ENCODE peak calls at places on chromosomes 7 and 10, in four cellular contexts. B is K562, O is A549, J is HCT116. S is an unnamed sample.

GRCh38 chr10:18437486-18437885 is 213.9 kb downstream of the NSUN6 start:
- DNase-seq in J (no peak), B (no peak), O (no peak), S (no peak)

GRCh38 chr10:79627075-79627474 is 16.3 kb downstream of the SFTPA1 start:
- DNase-seq in O (no peak), J (no peak), B (no peak), S (no peak)

GRCh38 chr10:132467464-132468149 is 70.0 kb upstream of the INPP5A start:
- DNase-seq in O (no peak), B (no peak), J (no peak), S (no peak)

GRCh38 chr10:132643709-132644543 is 106.3 kb downstream of the INPP5A start:
- DNase-seq in B (no peak), O (no peak), J (no peak), S (no peak)

GRCh38 chr10:119478111-119479047 is 64.1 kb downstream of the RGS10 start:
- DNase-seq in O (no peak), B (no peak), J (no peak), S (no peak)

GRCh38 chr7:570801-571070 is 51.1 kb upstream of the PDGFA start:
- DNase-seq in B (no peak), J (no peak), O (no peak), S (no peak)

GRCh38 chr10:75211007-75211735 is 575 bp downstream of the VDAC2 start:
- DNase-seq in O (no peak), B (peak), J (no peak), S (peak)

GRCh38 chr7:127683776-127684681 is 32.0 kb downstream of the SND1 start:
- DNase-seq in J (no peak), B (no peak), O (no peak), S (peak)

GRCh38 chr7:117872565-117873055 is 631 bp downstream of the CTTNBP2 start:
- DNase-seq in O (no peak), J (peak), B (no peak), S (no peak)

GRCh38 chr10:5509236-5509635 is 9.9 kb upstream of the CALML5 start:
- DNase-seq in O (no peak), B (no peak), J (no peak), S (no peak)

GRCh38 chr10:25641576-25641975 is 292.5 kb upstream of the MYO3A start:
- DNase-seq in O (no peak), J (no peak), B (no peak), S (no peak)

GRCh38 chr10:17527530-17528146 is 73.2 kb upstream of the ST8SIA6 start:
- DNase-seq in J (no peak), B (no peak), O (peak), S (no peak)

GRCh38 chr7:96734343-96734742 is 24.7 kb upstream of the SEM1 start:
- DNase-seq in J (no peak), B (no peak), O (no peak), S (no peak)

GRCh38 chr7:132666076-132666775 is 90.0 kb upstream of the PLXNA4 start:
- DNase-seq in B (no peak), O (no peak), J (no peak), S (peak)

GRCh38 chr7:41121228-41121627 is 581.7 kb downstream of the INHBA start:
- DNase-seq in B (no peak), J (no peak), O (no peak), S (no peak)

GRCh38 chr7:148747274-148747673 is 48.6 kb downstream of the CUL1 start:
- DNase-seq in J (no peak), B (peak), O (no peak), S (no peak)

GRCh38 chr7:117169907-117170306 is 153.0 kb downstream of the WNT2 start:
- DNase-seq in B (no peak), O (no peak), J (no peak), S (no peak)

GRCh38 chr7:30238721-30239441 is 45.5 kb upstream of the ZNRF2 start:
- DNase-seq in J (no peak), B (no peak), O (no peak), S (no peak)

GRCh38 chr7:157412021-157412443 is 75.2 kb downstream of the DNAJB6 start:
- DNase-seq in B (no peak), J (no peak), O (no peak), S (peak)

GRCh38 chr10:132462463-132463332 is 65.7 kb downstream of the PWWP2B start:
- DNase-seq in J (no peak), O (no peak), B (no peak), S (no peak)

GRCh38 chr7:98930921-98931320 is 52.6 kb downstream of the TRRAP start:
- DNase-seq in B (no peak), J (no peak), O (no peak), S (no peak)

GRCh38 chr10:30849636-30850035 is 182.0 kb downstream of the ZNF438 start:
- DNase-seq in J (no peak), O (no peak), B (no peak), S (no peak)

GRCh38 chr10:12949248-12949647 is 52.3 kb downstream of the CCDC3 start:
- DNase-seq in J (peak), B (peak), O (no peak), S (no peak)

GRCh38 chr10:63627881-63628296 is 106.7 kb downstream of the REEP3 start:
- DNase-seq in O (no peak), J (no peak), B (no peak), S (peak)

GRCh38 chr7:148434181-148434769 is 156.3 kb upstream of the C7orf33 start:
- DNase-seq in B (no peak), O (no peak), J (no peak), S (no peak)

GRCh38 chr10:77890097-77890496 is 36.5 kb downstream of the DLG5 start:
- DNase-seq in J (peak), O (no peak), B (peak), S (no peak)

GRCh38 chr10:132856869-132857524 is 71.0 kb upstream of the NKX6-2 start:
- DNase-seq in B (no peak), O (no peak), J (no peak), S (no peak)

GRCh38 chr10:113858541-113858940 is 4.1 kb downstream of the NHLRC2 start:
- DNase-seq in B (peak), J (no peak), O (no peak), S (no peak)

GRCh38 chr7:147474862-147475261 is 1115.7 kb upstream of the C7orf33 start:
- DNase-seq in B (no peak), O (no peak), J (no peak), S (no peak)

GRCh38 chr10:85597006-85597405 is 769.6 kb downstream of the GRID1 start:
- DNase-seq in J (no peak), O (no peak), B (no peak), S (no peak)

GRCh38 chr10:80660266-80660665 is 122.6 kb downstream of the SH2D4B start:
- DNase-seq in J (no peak), B (no peak), O (no peak), S (no peak)

GRCh38 chr7:128904381-128905197 is 5.9 kb downstream of the KCP start:
- DNase-seq in J (peak), B (peak), O (peak), S (peak)

GRCh38 chr10:104074505-104074904 is 11.2 kb downstream of the COL17A1 start:
- DNase-seq in B (no peak), O (no peak), J (no peak), S (no peak)

GRCh38 chr7:110075450-110075849 is 1015.5 kb upstream of the LRRN3 start:
- DNase-seq in B (no peak), J (no peak), O (no peak), S (no peak)

GRCh38 chr10:72243822-72244437 is 27.9 kb upstream of the ASCC1 start:
- DNase-seq in J (no peak), B (peak), O (peak), S (no peak)

GRCh38 chr7:117134885-117135552 is 181.7 kb downstream of the ST7 start:
- DNase-seq in O (no peak), B (no peak), J (no peak), S (peak)

GRCh38 chr7:95989301-95989700 is 216.9 kb downstream of the DYNC1I1 start:
- DNase-seq in J (no peak), B (no peak), O (no peak), S (no peak)

GRCh38 chr7:74101061-74101681 is 17.6 kb downstream of the LIMK1 start:
- DNase-seq in B (peak), O (no peak), J (no peak), S (no peak)

GRCh38 chr7:74106846-74107245 is 23.2 kb downstream of the LIMK1 start:
- DNase-seq in B (no peak), O (no peak), J (no peak), S (no peak)

GRCh38 chr7:74105992-74106391 is 22.4 kb downstream of the LIMK1 start:
- DNase-seq in O (no peak), J (no peak), B (no peak), S (no peak)

GRCh38 chr7:74103219-74103772 is 19.7 kb downstream of the LIMK1 start:
- DNase-seq in O (no peak), J (no peak), B (no peak), S (no peak)

GRCh38 chr7:74104702-74105101 is 21.1 kb downstream of the LIMK1 start:
- DNase-seq in J (peak), B (no peak), O (no peak), S (no peak)
- TF ChIP-seq MAX in J (peak), B (no peak), O (no peak), S (no peak)

GRCh38 chr7:13308423-13308822 is 621.0 kb downstream of the ARL4A start:
- DNase-seq in J (no peak), O (no peak), B (no peak), S (no peak)
- TF ChIP-seq MAX in J (no peak), O (no peak), B (no peak), S (no peak)

DNA sequence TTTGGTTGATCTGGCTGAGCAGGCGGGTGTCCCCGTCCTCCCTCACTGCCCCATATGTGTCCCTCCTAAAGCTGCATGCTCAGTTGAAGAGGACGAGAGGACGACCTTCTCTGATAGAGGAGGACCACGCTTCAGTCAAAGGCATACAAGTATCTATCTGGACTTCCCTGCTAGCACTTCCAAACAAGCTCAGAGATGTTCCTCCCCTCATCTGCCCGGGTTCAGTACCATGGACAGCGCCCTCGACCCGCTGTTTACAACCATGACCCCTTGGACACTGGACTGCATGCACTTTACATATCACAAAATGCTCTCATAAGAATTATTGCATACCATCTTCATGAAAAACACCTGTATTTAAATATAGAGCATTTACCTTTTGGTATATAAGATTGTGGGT is 26.9 kb upstream of the TRIM56 start:
- DNase-seq in J (peak), B (peak), O (peak), S (peak)
- TF ChIP-seq MAX in J (no peak), B (no peak), O (no peak), S (peak)

GRCh38 chr7:74420006-74420405 is 33.7 kb upstream of the GTF2IRD1 start:
- DNase-seq in J (no peak), O (no peak), B (no peak), S (no peak)
- TF ChIP-seq MAX in J (no peak), O (no peak), B (no peak), S (no peak)

GRCh38 chr10:105793071-105793470 is 1152.0 kb downstream of the SORCS3 start:
- DNase-seq in B (no peak), O (no peak), J (no peak), S (no peak)
- TF ChIP-seq MAX in B (no peak), O (no peak), J (no peak), S (no peak)

DNA sequence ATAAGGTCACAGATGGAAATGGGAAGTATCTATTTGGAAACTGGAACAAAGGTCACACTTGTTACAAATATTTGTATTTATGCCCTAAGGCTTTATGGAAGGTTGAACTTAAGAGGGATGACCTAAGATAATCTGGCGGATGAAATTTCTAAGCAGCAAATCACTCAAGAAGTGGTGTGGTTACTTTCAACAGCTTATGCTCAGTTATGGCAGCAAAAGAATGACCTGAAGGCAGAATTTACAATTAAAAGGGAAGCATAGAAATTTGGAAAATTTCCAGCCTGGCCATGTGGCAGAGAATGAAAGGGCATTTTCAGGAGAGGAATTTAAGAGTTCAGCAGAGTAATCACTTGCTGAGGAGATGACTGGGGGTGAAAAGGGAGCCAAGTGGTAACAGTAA is 95.8 kb upstream of the TNS3 start:
- DNase-seq in B (no peak), O (no peak), J (no peak), S (no peak)
- TF ChIP-seq MAX in B (no peak), O (no peak), J (no peak), S (no peak)

GRCh38 chr7:8423057-8423456 is 10.4 kb upstream of the NXPH1 start:
- DNase-seq in J (no peak), O (no peak), B (no peak), S (no peak)
- TF ChIP-seq MAX in J (no peak), O (no peak), B (no peak), S (no peak)

GRCh38 chr10:33373263-33373662 is 38.8 kb upstream of the NRP1 start:
- DNase-seq in B (no peak), J (no peak), O (no peak), S (no peak)

GRCh38 chr10:33376976-33377657 is 42.6 kb upstream of the NRP1 start:
- DNase-seq in O (no peak), J (peak), B (no peak), S (no peak)

GRCh38 chr10:33376476-33376875 is 42.0 kb upstream of the NRP1 start:
- DNase-seq in J (no peak), B (no peak), O (no peak), S (no peak)

GRCh38 chr10:33381391-33381790 is 46.9 kb upstream of the NRP1 start:
- DNase-seq in B (no peak), O (no peak), J (no peak), S (no peak)

GRCh38 chr10:33377658-33378025 is 43.2 kb upstream of the NRP1 start:
- DNase-seq in B (no peak), J (peak), O (no peak), S (no peak)
- TF ChIP-seq MAX in B (no peak), J (no peak), O (no peak), S (no peak)

S was measured in NB4.